ENCODE peak calls at places on chromosomes 6 and 20, in six cellular contexts. L is heart left ventricle; D is foreskin fibroblast; S is CD8-positive, alpha-beta T cell; A is SW480; B is putamen. M is an unnamed sample.
A peak's percentile ranks its signal among the peaks of the same experiment; 100 is the strongest.

GRCh38 chr6:44653761-44654218 is 266.3 kb downstream of the CDC5L start:
- DNase-seq in L (no peak), D (peak; percentile 29), S (no peak), A (no peak), B (no peak), M (peak; percentile 29)

GRCh38 chr20:62808211-62808865 is 3.7 kb downstream of the OGFR start:
- DNase-seq in L (peak; percentile 67), D (peak; percentile 81), S (peak; percentile 87), A (peak; percentile 63), B (no peak), M (peak; percentile 75)

GRCh38 chr6:43494321-43494720 is 15.8 kb downstream of the LRRC73 start:
- DNase-seq in L (no peak), D (no peak), S (no peak), A (no peak), B (no peak), M (no peak)

GRCh38 chr6:14758421-14759043 is 487.3 kb upstream of the JARID2 start:
- DNase-seq in L (no peak), D (no peak), S (no peak), A (no peak), B (peak; percentile 69), M (peak; percentile 21)

GRCh38 chr6:33632603-33633039 is 11.5 kb downstream of the ITPR3 start:
- DNase-seq in L (no peak), D (peak; percentile 63), S (peak; percentile 65), A (peak; percentile 57), B (no peak), M (peak; percentile 64)

GRCh38 chr6:104789770-104790190 is 69.9 kb downstream of the HACE1 start:
- DNase-seq in L (no peak), D (peak; percentile 60), S (no peak), A (peak; percentile 29), B (no peak), M (peak; percentile 15)

GRCh38 chr6:39203804-39204495 is 25.3 kb downstream of the KCNK5 start:
- DNase-seq in L (no peak), D (no peak), S (no peak), A (peak; percentile 76), B (no peak), M (peak; percentile 71)

GRCh38 chr20:51221791-51222408 is 199.0 kb upstream of the KCNG1 start:
- DNase-seq in L (no peak), D (peak; percentile 82), S (no peak), A (peak; percentile 80), B (no peak), M (peak; percentile 66)

GRCh38 chr20:47500554-47500953 is 1.1 kb upstream of the NCOA3 start:
- DNase-seq in L (no peak), D (peak; percentile 15), S (no peak), A (no peak), B (no peak), M (no peak)

GRCh38 chr20:62837790-62838458 is 21.1 kb downstream of the COL9A3 start:
- DNase-seq in L (peak; percentile 22), D (peak; percentile 88), S (no peak), A (no peak), B (no peak), M (peak; percentile 58)

GRCh38 chr6:136553166-136553787 is 3.1 kb upstream of the MAP7 start:
- DNase-seq in L (no peak), D (no peak), S (no peak), A (no peak), B (no peak), M (no peak)

GRCh38 chr6:54879188-54879985 is 32.8 kb downstream of the FAM83B start:
- DNase-seq in L (no peak), D (no peak), S (no peak), A (no peak), B (no peak), M (peak; percentile 46)

GRCh38 chr20:9235518-9235917 is 166.6 kb downstream of the PLCB4 start:
- DNase-seq in L (no peak), D (peak; percentile 89), S (no peak), A (no peak), B (no peak), M (no peak)

GRCh38 chr6:6696867-6697531 is 108.5 kb downstream of the LY86 start:
- DNase-seq in L (peak; percentile 64), D (peak; percentile 69), S (no peak), A (peak; percentile 41), B (no peak), M (peak; percentile 81)

GRCh38 chr6:11229267-11230043 is 3.0 kb downstream of the NEDD9 start:
- DNase-seq in L (no peak), D (peak; percentile 39), S (no peak), A (no peak), B (no peak), M (peak; percentile 50)

GRCh38 chr6:151627689-151628444 is 134.1 kb downstream of the CCDC170 start:
- DNase-seq in L (no peak), D (peak; percentile 19), S (no peak), A (peak; percentile 74), B (no peak), M (peak; percentile 15)

GRCh38 chr6:156998824-156999330 is 221.7 kb downstream of the ARID1B start:
- DNase-seq in L (no peak), D (no peak), S (no peak), A (no peak), B (no peak), M (no peak)

GRCh38 chr6:15595461-15596173 is 67.2 kb downstream of the DTNBP1 start:
- DNase-seq in L (no peak), D (peak; percentile 34), S (no peak), A (no peak), B (peak; percentile 22), M (no peak)

GRCh38 chr6:15987569-15987968 is 141.3 kb upstream of the MYLIP start:
- DNase-seq in L (no peak), D (peak; percentile 11), S (no peak), A (no peak), B (peak; percentile 22), M (peak; percentile 56)

GRCh38 chr6:170290306-170291128 is at the start of gene DLL1:
- DNase-seq in L (peak; percentile 67), D (peak; percentile 69), S (peak; percentile 58), A (no peak), B (peak; percentile 91), M (peak; percentile 49)

GRCh38 chr20:64065973-64066341 is 3.0 kb downstream of the TCEA2 start:
- DNase-seq in L (no peak), D (peak; percentile 89), S (no peak), A (peak; percentile 96), B (no peak), M (no peak)

GRCh38 chr6:40350193-40350941 is 236.8 kb downstream of the LRFN2 start:
- DNase-seq in L (no peak), D (no peak), S (no peak), A (no peak), B (no peak), M (no peak)

GRCh38 chr6:137913434-137913833 is 46.4 kb downstream of the TNFAIP3 start:
- DNase-seq in L (no peak), D (no peak), S (no peak), A (no peak), B (no peak), M (no peak)

GRCh38 chr20:54088430-54088829 is 18.0 kb upstream of the BCAS1 start:
- DNase-seq in L (no peak), D (no peak), S (no peak), A (no peak), B (no peak), M (no peak)

GRCh38 chr20:34516874-34517542 is 786 bp downstream of the DYNLRB1 start:
- DNase-seq in L (no peak), D (no peak), S (no peak), A (no peak), B (no peak), M (peak; percentile 46)

M was measured in hepatocyte.